ENCODE peak calls at places on chromosomes 13 and 19, in eight cellular contexts. M is aorta; X is fibroblast of lung; V is stomach; P is hepatocyte; T is left lung; L is CD8-positive, alpha-beta T cell; J is CD8-positive, alpha-beta memory T cell. F is an unnamed sample. For H3K36me3 and H3K27me3, the result is how much of the 10 kb centered on the place peaks cover.

GRCh38 chr13:113837554-113838355 is 26.1 kb downstream of the GAS6 start:
- DNase-seq in L (no peak), X (peak), T (peak), M (peak), V (peak), J (no peak), P (peak), F (no peak)

GRCh38 chr19:40567040-40567749 is 9.5 kb upstream of the SHKBP1 start:
- DNase-seq in V (no peak), J (no peak), P (no peak), X (no peak), L (no peak), T (no peak), M (no peak), F (peak)

GRCh38 chr19:45641274-45642105 is 2.3 kb upstream of the EML2 start:
- DNase-seq in J (peak), T (peak), P (peak), M (peak), V (peak), X (peak), L (peak), F (peak)

GRCh38 chr13:112781881-112782361 is 92.1 kb downstream of the ATP11A start:
- DNase-seq in V (peak), X (peak), J (no peak), L (no peak), M (no peak), P (no peak), T (peak), F (peak)

GRCh38 chr19:13978306-13978705 is 26.0 kb downstream of the DCAF15 start:
- DNase-seq in P (peak), X (peak), J (no peak), T (peak), L (no peak), V (peak), M (peak), F (peak)

GRCh38 chr13:51760592-51760991 is 43.4 kb downstream of the DHRS12 start:
- DNase-seq in J (no peak), X (no peak), V (no peak), L (no peak), M (peak), T (no peak), P (no peak), F (no peak)

GRCh38 chr13:51844862-51845573 is at the start of gene TMEM272:
- DNase-seq in V (peak), M (peak), L (peak), X (peak), T (no peak), P (peak), J (peak), F (peak)

GRCh38 chr19:58519087-58519354 is 589 bp downstream of the ZBTB45 start:
- DNase-seq in X (peak), J (peak), L (no peak), P (peak), M (peak), T (peak), V (peak), F (peak)

GRCh38 chr13:98447881-98448641 is 128.8 kb downstream of the STK24 start:
- DNase-seq in J (no peak), V (no peak), L (no peak), T (no peak), M (no peak), P (peak), X (peak), F (peak)

GRCh38 chr19:46728208-46728607 is 11.3 kb upstream of the PRKD2 start:
- DNase-seq in T (no peak), L (no peak), X (no peak), M (no peak), P (no peak), J (no peak), V (no peak), F (no peak)

GRCh38 chr19:2431318-2432055 is 4.1 kb upstream of the TIMM13 start:
- DNase-seq in J (no peak), X (no peak), L (no peak), P (no peak), M (no peak), V (no peak), T (no peak), F (no peak)

GRCh38 chr13:19267746-19268145 is 86.1 kb upstream of the TUBA3C start:
- DNase-seq in M (no peak), J (no peak), V (no peak), P (no peak), T (no peak), L (no peak), X (no peak), F (no peak)

GRCh38 chr19:2805991-2806649 is 13.5 kb upstream of the ZNF554 start:
- DNase-seq in P (no peak), L (no peak), V (no peak), T (no peak), X (no peak), J (no peak), M (no peak), F (peak)

GRCh38 chr19:47176627-47177090 is 46.0 kb downstream of the SAE1 start:
- DNase-seq in T (no peak), P (no peak), J (no peak), X (peak), L (peak), M (no peak), V (no peak), F (no peak)

GRCh38 chr13:33031277-33031676 is 15.1 kb downstream of the KL start:
- DNase-seq in T (no peak), V (no peak), X (no peak), M (no peak), P (no peak), L (no peak), J (no peak), F (no peak)

GRCh38 chr13:33034897-33035296 is 18.7 kb downstream of the KL start:
- DNase-seq in T (no peak), J (no peak), V (no peak), M (no peak), P (no peak), X (peak), L (no peak), F (no peak)

GRCh38 chr13:33033361-33033812 is 17.2 kb downstream of the KL start:
- DNase-seq in P (no peak), X (no peak), L (no peak), V (no peak), J (no peak), T (no peak), M (no peak), F (no peak)

GRCh38 chr13:33032037-33032625 is 15.9 kb downstream of the KL start:
- DNase-seq in M (no peak), J (no peak), P (no peak), L (no peak), V (no peak), X (no peak), T (no peak), F (no peak)

DNA sequence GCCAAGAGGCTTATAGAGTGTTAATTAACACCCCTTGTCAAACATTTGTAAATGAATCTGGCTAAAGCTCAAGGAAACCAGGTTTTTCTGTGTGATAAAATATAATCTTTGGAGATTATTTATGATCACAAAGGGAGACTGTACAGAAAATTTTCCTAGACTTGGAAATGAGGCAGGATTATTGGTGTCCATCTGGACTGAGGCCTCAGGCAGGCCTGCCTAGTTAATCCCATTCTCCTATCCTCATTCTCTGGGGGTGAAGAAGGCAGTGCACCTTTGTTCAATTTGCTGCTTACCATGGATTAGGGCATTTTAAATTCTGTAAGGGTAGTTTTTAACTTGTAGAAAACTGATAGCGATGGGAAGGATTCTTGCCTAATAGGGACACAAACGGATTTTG is 17.8 kb downstream of the KL start:
- DNase-seq in P (no peak), M (no peak), J (no peak), X (no peak), T (no peak), V (no peak), L (no peak), F (no peak)
- H3K4me3 ChIP-seq in P (no peak), M (no peak), J (no peak), X (no peak), T (no peak), V (no peak), L (no peak), F (no peak)

GRCh38 chr13:41074523-41074922 is 13.2 kb downstream of the WBP4 start:
- DNase-seq in J (no peak), T (no peak), P (no peak), L (no peak), M (no peak), V (no peak), X (no peak), F (no peak)
- H3K36me3 ChIP-seq in J (under half), T (half or more), P (under half), L (under half), M (under half), V (half or more), X (under half), F (under half)

GRCh38 chr13:45626731-45627374 is 11.3 kb upstream of the ERICH6B start:
- DNase-seq in M (no peak), T (no peak), J (no peak), V (no peak), X (no peak), L (no peak), P (no peak), F (no peak)
- H3K27me3 ChIP-seq in M (under half), T (under half), J (under half), V (under half), X (under half), L (under half), P (under half), F (under half)

DNA sequence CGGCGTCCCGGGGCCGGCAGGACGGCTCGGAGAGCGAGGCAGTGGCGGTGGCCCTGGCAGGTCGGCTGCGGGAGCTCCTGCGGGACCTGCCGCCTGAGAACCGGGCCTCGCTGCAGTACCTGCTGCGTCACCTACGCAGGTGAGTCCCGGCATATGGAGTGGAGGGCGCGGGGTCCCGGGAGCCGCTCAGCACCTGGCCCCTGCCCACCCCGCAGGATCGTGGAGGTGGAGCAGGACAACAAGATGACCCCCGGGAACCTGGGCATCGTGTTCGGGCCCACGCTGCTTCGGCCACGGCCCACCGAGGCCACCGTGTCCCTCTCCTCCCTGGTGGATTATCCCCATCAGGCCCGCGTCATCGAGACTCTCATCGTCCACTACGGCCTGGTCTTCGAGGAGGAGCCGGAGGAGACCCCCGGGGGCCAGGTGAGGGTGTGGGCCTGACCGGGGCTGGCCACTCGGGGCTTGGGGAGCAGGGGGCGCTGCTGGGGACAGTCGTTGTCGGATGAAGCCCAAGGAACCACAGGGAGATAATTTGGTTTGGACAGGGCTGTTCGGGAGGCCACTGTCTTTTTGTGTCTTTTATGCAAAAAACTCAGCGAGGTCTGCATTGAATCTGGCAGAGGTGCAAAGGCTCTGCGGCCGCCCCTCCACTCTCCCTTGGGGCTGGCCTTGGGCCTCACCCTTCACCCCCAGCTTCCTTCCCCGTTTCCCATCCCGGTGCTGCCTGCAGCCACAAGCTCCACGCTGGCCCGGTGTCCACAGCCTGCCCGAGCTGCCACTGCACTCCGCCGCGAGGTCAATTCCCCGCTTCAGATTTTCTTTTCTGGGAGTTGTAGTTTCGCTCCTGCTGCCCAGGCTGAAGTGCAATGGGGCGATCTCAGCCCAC is 12.0 kb downstream of the POLR2E start:
- DNase-seq in L (no peak), X (no peak), T (no peak), M (no peak), P (no peak), J (no peak), V (no peak), F (no peak)
- H3K4me3 ChIP-seq in L (no peak), X (no peak), T (peak), M (no peak), P (no peak), J (no peak), V (peak), F (peak)

GRCh38 chr13:102642029-102642428 is 45.2 kb downstream of the TPP2 start:
- DNase-seq in P (no peak), M (no peak), V (no peak), T (no peak), L (no peak), J (no peak), X (no peak), F (no peak)

GRCh38 chr13:102643656-102644055 is 46.9 kb downstream of the TPP2 start:
- DNase-seq in T (no peak), X (no peak), V (no peak), L (no peak), M (no peak), J (no peak), P (no peak), F (no peak)

GRCh38 chr13:102642475-102642874 is 45.7 kb downstream of the TPP2 start:
- DNase-seq in J (no peak), L (no peak), M (no peak), T (peak), X (no peak), P (no peak), V (peak), F (no peak)

GRCh38 chr13:102648046-102648445 is 46.8 kb downstream of the METTL21C start:
- DNase-seq in J (no peak), X (no peak), T (no peak), P (no peak), L (no peak), V (no peak), M (no peak), F (no peak)

DNA sequence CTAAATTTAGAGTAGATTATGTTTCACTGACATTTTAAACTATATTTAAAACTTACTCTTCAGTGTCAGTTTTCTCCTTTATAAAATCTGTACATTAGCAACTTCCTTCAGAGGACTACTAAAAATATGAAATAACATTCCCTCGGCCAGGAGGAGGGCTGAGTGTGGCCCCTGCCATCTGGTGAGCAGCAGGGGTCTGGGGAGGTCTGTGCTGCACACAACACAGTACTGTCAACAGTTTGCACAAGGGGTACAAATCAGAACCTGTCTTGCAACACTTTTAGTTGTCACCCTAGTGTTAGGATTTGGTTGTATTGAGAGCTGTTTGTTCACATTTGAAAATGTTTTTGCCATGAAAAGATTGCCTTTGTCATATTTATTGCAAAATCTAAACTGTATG is 48.9 kb downstream of the TPP2 start:
- DNase-seq in X (no peak), M (no peak), V (no peak), L (no peak), P (no peak), T (no peak), J (no peak), F (no peak)
- H3K36me3 ChIP-seq in X (under half), M (under half), V (half or more), L (half or more), P (under half), T (half or more), J (under half), F (under half)

GRCh38 chr19:34853369-34853768 is 73.3 kb upstream of the ZNF30 start:
- DNase-seq in T (no peak), V (no peak), X (no peak), M (no peak), P (no peak), J (no peak), L (no peak), F (no peak)

GRCh38 chr19:34851277-34851804 is 75.4 kb upstream of the ZNF30 start:
- DNase-seq in J (no peak), M (no peak), X (no peak), V (no peak), P (peak), T (no peak), L (no peak), F (peak)

DNA sequence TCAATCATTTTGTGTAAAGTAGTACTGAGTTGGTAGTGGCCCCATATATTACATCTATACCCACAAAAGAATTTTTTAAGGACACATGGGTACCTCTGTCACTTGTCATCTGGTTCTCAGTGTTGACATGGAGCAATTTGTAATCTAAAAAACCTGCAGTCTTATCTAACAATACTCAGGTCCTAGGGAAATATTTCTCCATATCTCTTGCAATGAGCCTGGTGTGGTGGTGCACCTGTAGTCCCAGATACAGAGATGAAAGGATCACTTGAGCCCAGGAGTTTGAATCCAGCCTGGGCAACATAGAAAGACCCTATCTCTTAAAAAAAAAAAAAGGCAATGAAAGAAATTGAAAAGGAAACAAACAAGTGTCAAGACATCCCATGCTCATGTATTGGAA is 70.7 kb upstream of the ZNF30 start:
- DNase-seq in M (no peak), L (no peak), P (no peak), T (no peak), J (no peak), X (no peak), V (no peak), F (no peak)
- H3K27me3 ChIP-seq in M (under half), L (under half), P (under half), T (under half), J (under half), X (under half), V (under half), F (under half)